ENCODE peak calls at places on chromosomes 16 and 17, in four cellular contexts. C is H1, P is IMR-90, I is mesendoderm. A is an unnamed sample.

GRCh38 chr17:4610162-4610561 is 25.8 kb downstream of the SMTNL2 start:
- DNase-seq in P (no peak), I (no peak), C (no peak), A (no peak)

GRCh38 chr16:62543516-62543915 is 507.3 kb upstream of the CDH8 start:
- DNase-seq in P (no peak), C (no peak), I (no peak), A (no peak)

GRCh38 chr17:47119746-47120520 is 69.2 kb downstream of the CDC27 start:
- DNase-seq in P (peak; percentile 76), I (peak; percentile 14), C (no peak), A (no peak)

GRCh38 chr17:58413684-58414083 is 3.6 kb downstream of the RNF43 start:
- DNase-seq in C (no peak), P (no peak), I (no peak), A (no peak)

GRCh38 chr17:58020401-58020800 is 13.4 kb upstream of the SRSF1 start:
- DNase-seq in C (no peak), P (no peak), I (no peak), A (no peak)

GRCh38 chr17:18217412-18218015 is 7.9 kb upstream of the LLGL1 start:
- DNase-seq in P (peak; percentile 45), C (no peak), I (peak; percentile 70), A (peak; percentile 75)

GRCh38 chr17:66135896-66136295 is 56.0 kb downstream of the CEP112 start:
- DNase-seq in I (no peak), C (no peak), P (peak; percentile 4), A (no peak)

GRCh38 chr17:14334261-14334860 is 33.5 kb downstream of the HS3ST3B1 start:
- DNase-seq in I (no peak), P (no peak), C (no peak), A (no peak)

GRCh38 chr16:1771072-1771863 is at the start of gene NME3:
- DNase-seq in P (peak; percentile 56), I (peak; percentile 57), C (no peak), A (peak; percentile 48)

GRCh38 chr17:17663160-17664072 is 17.8 kb upstream of the RAI1 start:
- DNase-seq in C (peak; percentile 60), I (peak; percentile 98), P (peak; percentile 97), A (peak; percentile 68)

GRCh38 chr17:51427259-51428255 is 167.2 kb downstream of the UTP18 start:
- DNase-seq in I (no peak), P (no peak), C (no peak), A (no peak)

GRCh38 chr17:4597975-4598374 is 13.6 kb downstream of the SMTNL2 start:
- DNase-seq in I (no peak), P (no peak), C (no peak), A (no peak)

GRCh38 chr17:45384047-45384799 is 48.4 kb downstream of the ARHGAP27 start:
- DNase-seq in I (no peak), P (no peak), C (no peak), A (no peak)

GRCh38 chr17:77449908-77450741 is 309.4 kb downstream of the SEC14L1 start:
- DNase-seq in C (no peak), P (peak; percentile 72), I (peak; percentile 90), A (peak; percentile 87)

GRCh38 chr16:83939266-83939856 is 13.7 kb upstream of the OSGIN1 start:
- DNase-seq in I (no peak), P (no peak), C (no peak), A (no peak)

GRCh38 chr16:67269766-67270165 is 9.6 kb upstream of the PLEKHG4 start:
- DNase-seq in I (peak; percentile 79), C (no peak), P (no peak), A (no peak)

GRCh38 chr16:4601317-4602186 is 13.1 kb downstream of the UBALD1 start:
- DNase-seq in C (no peak), I (no peak), P (peak; percentile 20), A (no peak)

GRCh38 chr16:30068750-30069574 is 3.4 kb downstream of the ALDOA start:
- DNase-seq in I (peak; percentile 63), C (no peak), P (no peak), A (no peak)

GRCh38 chr17:51260237-51260959 is at the start of gene UTP18:
- DNase-seq in C (peak; percentile 90), P (peak; percentile 97), I (peak; percentile 99), A (peak; percentile 98)

GRCh38 chr17:29018788-29019474 is 13.1 kb upstream of the SEZ6 start:
- DNase-seq in P (no peak), C (no peak), I (peak; percentile 73), A (no peak)

GRCh38 chr17:74332017-74332650 is 6.1 kb downstream of the KIF19 start:
- DNase-seq in C (no peak), P (no peak), I (no peak), A (no peak)

GRCh38 chr16:72837846-72838661 is 209.9 kb downstream of the ZFHX3 start:
- DNase-seq in P (peak; percentile 77), I (peak; percentile 61), C (no peak), A (no peak)

GRCh38 chr17:45940826-45941225 is 46.5 kb downstream of the MAPT start:
- DNase-seq in I (no peak), P (no peak), C (no peak), A (no peak)

GRCh38 chr16:8733849-8734540 is 59.6 kb downstream of the ABAT start:
- DNase-seq in C (no peak), I (no peak), P (no peak), A (no peak)

GRCh38 chr16:89545044-89545830 is 15.2 kb upstream of the RPL13 start:
- DNase-seq in C (no peak), I (no peak), P (no peak), A (no peak)

GRCh38 chr17:62650587-62650986 is 23.1 kb downstream of the MRC2 start:
- DNase-seq in P (no peak), I (no peak), C (no peak), A (no peak)

GRCh38 chr16:4920826-4921225 is 16.1 kb downstream of the PPL start:
- DNase-seq in I (no peak), P (peak; percentile 49), C (no peak), A (no peak)

DNA sequence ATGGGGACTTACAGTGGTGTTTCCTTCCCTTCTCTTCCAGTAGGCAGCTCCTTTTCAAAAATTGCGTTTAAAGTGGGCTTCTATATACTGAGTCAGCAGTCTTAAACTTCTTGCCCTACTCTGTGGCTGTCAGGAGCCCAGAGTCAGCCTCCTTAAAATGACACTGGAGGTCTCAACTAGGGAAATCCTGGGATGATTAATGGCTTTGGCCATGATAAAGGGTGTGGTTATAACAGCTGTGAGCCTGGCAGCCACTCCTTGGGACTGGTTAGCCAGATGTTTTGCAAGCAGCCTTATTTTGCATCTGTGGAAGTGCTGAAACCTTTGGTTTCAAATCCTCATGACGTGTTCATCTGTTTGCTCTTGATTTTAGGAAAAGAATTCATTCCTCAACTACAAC is 25.0 kb downstream of the TAC4 start:
- DNase-seq in I (no peak), C (no peak), P (peak; percentile 62), A (no peak)
- H3K18ac ChIP-seq in I (no peak overlapping the region), C (no peak overlapping the region), P (no peak overlapping the region), A (no peak overlapping the region)

DNA sequence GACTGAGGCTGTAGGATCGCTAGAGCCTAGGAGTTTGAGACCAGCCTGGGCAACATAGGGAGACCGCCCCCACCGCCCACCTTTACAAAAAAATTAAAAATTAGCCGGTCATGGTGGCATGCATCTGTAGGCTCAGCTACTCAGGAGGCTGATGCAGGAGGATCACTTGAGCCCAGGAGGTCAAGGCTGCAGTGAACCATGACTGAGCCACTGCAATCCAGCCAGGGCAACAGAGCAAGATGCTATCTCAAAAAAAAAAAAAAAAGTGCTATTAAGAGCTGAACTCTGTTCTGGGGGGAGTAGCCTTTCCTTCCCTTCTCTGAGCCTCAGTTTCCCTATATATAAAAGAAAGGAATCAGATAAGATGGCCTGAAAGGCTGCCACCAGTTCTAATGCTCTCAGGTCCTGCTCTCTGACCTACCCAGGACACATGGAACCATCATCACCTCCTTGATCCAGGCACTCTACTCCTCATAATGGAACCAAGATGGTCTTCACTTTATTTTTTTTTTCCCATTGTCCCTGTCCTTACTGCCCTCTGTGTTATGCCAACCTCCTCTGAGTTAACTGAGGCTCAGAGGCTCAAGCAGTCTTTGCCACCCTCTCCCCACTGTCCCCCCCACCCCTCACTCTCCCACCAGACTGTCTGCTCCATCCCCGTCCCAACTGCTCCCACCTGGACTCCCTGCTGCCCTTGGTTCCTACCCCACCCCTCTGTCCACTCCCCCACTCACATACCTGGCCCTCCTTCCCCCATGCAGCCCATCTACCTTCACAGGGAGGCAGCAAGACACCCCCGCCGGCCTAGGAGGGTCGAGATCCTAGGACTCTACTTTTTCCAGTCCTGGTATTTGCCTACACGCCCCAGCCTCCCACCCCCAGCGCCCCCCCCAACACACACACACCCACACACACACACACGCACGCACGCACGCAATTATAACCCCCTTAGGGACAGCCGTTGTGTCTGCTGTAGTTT is 23.8 kb upstream of the EIF1 start:
- DNase-seq in I (no peak), P (no peak), C (no peak), A (no peak)
- H3K18ac ChIP-seq in I (no peak overlapping the region), P (peak overlapping the region; percentile 89), C (peak overlapping the region; percentile 75), A (peak overlapping the region; percentile 92)

GRCh38 chr16:27220991-27221390 is 17.7 kb downstream of the KDM8 start:
- DNase-seq in P (no peak), I (no peak), C (no peak), A (no peak)

GRCh38 chr16:27220527-27220926 is 17.2 kb downstream of the KDM8 start:
- DNase-seq in I (no peak), P (no peak), C (no peak), A (no peak)

GRCh38 chr16:27223226-27223610 is 19.9 kb downstream of the KDM8 start:
- DNase-seq in I (no peak), C (no peak), P (no peak), A (no peak)

GRCh38 chr16:27222499-27223225 is 19.3 kb downstream of the KDM8 start:
- DNase-seq in P (peak; percentile 45), C (no peak), I (peak; percentile 52), A (no peak)

DNA sequence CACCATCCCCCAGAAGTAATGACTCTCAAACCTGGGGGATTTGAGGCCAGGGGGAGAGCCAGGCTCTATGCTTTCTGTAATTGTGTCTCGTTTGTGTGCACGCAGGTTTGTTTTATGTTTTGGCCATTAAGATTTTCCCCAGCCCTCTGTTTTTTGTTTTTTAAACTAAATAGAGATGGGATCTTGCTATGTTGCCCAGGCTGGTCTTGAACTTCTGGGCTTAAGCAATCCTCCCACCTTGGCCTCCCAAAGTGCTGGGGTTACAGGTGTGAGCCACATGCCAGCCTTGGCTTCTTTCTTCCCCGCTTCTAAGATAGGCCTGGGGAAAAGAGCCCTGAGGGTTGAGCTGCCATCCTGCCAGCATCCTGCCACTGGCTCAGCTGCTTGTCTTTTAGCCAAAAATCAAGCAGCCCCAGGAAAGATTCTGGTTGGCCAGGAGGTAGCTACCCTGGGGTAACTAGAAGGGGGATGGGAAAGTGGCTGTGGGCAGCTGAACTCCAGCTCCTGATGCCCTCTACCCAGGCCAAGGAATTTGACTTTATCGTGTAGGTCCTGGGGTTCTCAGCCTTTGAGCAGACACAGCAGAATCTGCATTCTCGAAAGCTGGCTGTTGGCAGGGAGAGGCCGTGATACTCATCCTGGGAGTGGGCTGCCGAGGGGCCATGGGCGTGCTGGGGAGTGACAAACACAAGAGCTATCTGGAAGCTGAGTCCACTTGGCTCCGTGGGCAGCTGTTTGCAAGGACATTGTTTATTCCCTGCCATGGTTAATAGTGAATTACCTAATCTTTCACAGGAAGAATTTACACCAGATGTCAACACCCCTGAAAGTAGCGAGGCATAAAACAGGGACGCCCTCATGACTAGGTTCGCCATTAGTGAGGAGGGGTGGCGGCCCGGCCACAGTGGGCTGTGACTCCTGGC is 18.5 kb downstream of the KDM8 start:
- DNase-seq in P (peak; percentile 76), C (no peak), I (no peak), A (no peak)
- H3K18ac ChIP-seq in P (peak overlapping the region; percentile 58), C (no peak overlapping the region), I (no peak overlapping the region), A (no peak overlapping the region)

DNA sequence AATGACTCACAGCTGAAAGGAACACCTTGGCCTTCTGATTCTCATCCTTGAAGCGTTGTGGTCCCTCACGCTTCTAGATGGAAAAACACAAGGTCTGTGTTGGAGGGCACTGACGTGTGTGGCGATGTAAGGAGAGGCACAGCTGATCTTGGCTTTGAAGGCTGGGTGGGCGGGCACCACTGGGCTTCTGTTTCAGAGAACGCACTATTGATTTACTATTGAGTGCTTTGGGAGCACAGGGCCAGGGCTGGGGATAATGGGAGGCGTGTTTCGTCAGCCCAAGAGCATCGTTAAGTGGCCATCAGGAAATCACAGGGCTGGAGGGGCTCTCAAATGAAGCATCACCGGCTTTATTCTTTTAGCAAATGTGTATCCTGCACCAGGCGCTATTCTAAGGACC is 70.7 kb downstream of the CMIP start:
- DNase-seq in C (no peak), I (no peak), P (no peak), A (no peak)
- H3K18ac ChIP-seq in C (peak overlapping the region; percentile 43), I (no peak overlapping the region), P (no peak overlapping the region), A (no peak overlapping the region)

A was measured in neuronal stem cell.